ENCODE peak calls at places on chromosomes 5 and 9, in five cellular contexts. C is A549, V is upper lobe of left lung, P is prostate gland, K is HepG2. Q is an unnamed sample. For H3K4me1, the result is how much of the 10 kb centered on the place peaks cover.

GRCh38 chr9:708182-708555 is 133.3 kb upstream of the DMRT1 start:
- DNase-seq in K (no peak), V (no peak), P (no peak), C (no peak), Q (no peak)

GRCh38 chr9:94829380-94830070 is 103.0 kb downstream of the AOPEP start:
- DNase-seq in C (no peak), V (no peak), P (no peak), K (no peak), Q (no peak)

GRCh38 chr9:3136999-3137675 is 293.2 kb upstream of the PUM3 start:
- DNase-seq in C (no peak), V (no peak), P (no peak), K (no peak), Q (no peak)

GRCh38 chr5:141850786-141851185 is 27.4 kb downstream of the PCDH1 start:
- DNase-seq in K (no peak), C (no peak), P (no peak), V (no peak), Q (no peak)

GRCh38 chr9:72533322-72533721 is 11.9 kb downstream of the TMC1 start:
- DNase-seq in K (no peak), P (peak), V (no peak), C (no peak), Q (no peak)

GRCh38 chr5:30475429-30475828 is 718.1 kb upstream of the CDH6 start:
- DNase-seq in V (no peak), C (no peak), P (no peak), K (no peak), Q (no peak)

GRCh38 chr9:131382850-131383729 is 10.8 kb upstream of the PRRC2B start:
- DNase-seq in K (peak), P (peak), V (peak), C (peak), Q (no peak)

GRCh38 chr5:130141689-130142320 is 237.5 kb downstream of the CHSY3 start:
- DNase-seq in V (no peak), K (no peak), P (no peak), C (peak), Q (no peak)

GRCh38 chr5:139141410-139141809 is 56.8 kb downstream of the SIL1 start:
- DNase-seq in V (no peak), K (no peak), C (no peak), P (no peak), Q (no peak)

GRCh38 chr9:68778635-68779034 is 73.6 kb downstream of the PIP5K1B start:
- DNase-seq in V (no peak), C (no peak), P (no peak), K (no peak), Q (no peak)

GRCh38 chr9:124038239-124038638 is 26.7 kb downstream of the LHX2 start:
- DNase-seq in V (no peak), K (no peak), C (no peak), P (no peak), Q (no peak)

GRCh38 chr5:139399501-139400121 is 4.3 kb downstream of the SPATA24 start:
- DNase-seq in C (no peak), K (no peak), V (no peak), P (no peak), Q (no peak)

GRCh38 chr9:131621551-131622321 is 76.4 kb downstream of the PRRT1B start:
- DNase-seq in V (peak), K (no peak), C (no peak), P (peak), Q (no peak)

GRCh38 chr5:1007221-1007680 is 1.4 kb upstream of the NKD2 start:
- DNase-seq in P (no peak), K (no peak), C (no peak), V (no peak), Q (peak)

GRCh38 chr9:134538856-134539562 is 102.6 kb upstream of the COL5A1 start:
- DNase-seq in K (no peak), C (no peak), P (no peak), V (no peak), Q (no peak)

GRCh38 chr5:142972064-142972463 is 201.9 kb downstream of the ARHGAP26 start:
- DNase-seq in V (no peak), P (no peak), C (no peak), K (no peak), Q (no peak)

GRCh38 chr5:35659556-35659955 is 41.9 kb downstream of the SPEF2 start:
- DNase-seq in C (no peak), V (no peak), K (no peak), P (no peak), Q (no peak)

GRCh38 chr5:136082390-136083193 is 50.1 kb upstream of the SMAD5 start:
- DNase-seq in P (peak), C (peak), K (peak), V (peak), Q (peak)

GRCh38 chr9:8627944-8628679 is 828.5 kb upstream of the DMAC1 start:
- DNase-seq in K (no peak), P (no peak), C (no peak), V (no peak), Q (no peak)

GRCh38 chr9:32399110-32399815 is 14.8 kb downstream of the ACO1 start:
- DNase-seq in P (no peak), K (no peak), V (no peak), C (no peak), Q (no peak)

GRCh38 chr5:16809816-16810502 is 126.1 kb downstream of the MYO10 start:
- DNase-seq in V (peak), P (peak), K (peak), C (no peak), Q (no peak)

GRCh38 chr9:125785187-125785840 is 38.1 kb downstream of the PBX3 start:
- DNase-seq in V (peak), C (no peak), K (peak), P (no peak), Q (no peak)

GRCh38 chr9:134768332-134769083 is 112.1 kb upstream of the FCN2 start:
- DNase-seq in V (no peak), C (no peak), P (no peak), K (no peak), Q (no peak)

GRCh38 chr5:155767480-155767879 is 559.5 kb upstream of the SGCD start:
- DNase-seq in V (no peak), P (no peak), K (no peak), C (no peak), Q (no peak)

GRCh38 chr5:173399846-173400245 is 71.6 kb upstream of the STC2 start:
- DNase-seq in V (no peak), K (no peak), C (no peak), P (no peak), Q (no peak)
- H3K4me1 ChIP-seq in V (under half), K (under half), C (under half), P (under half), Q (under half)

GRCh38 chr9:93129286-93129685 is 4.8 kb downstream of the NINJ1 start:
- DNase-seq in K (no peak), C (no peak), P (no peak), V (no peak), Q (peak)
- H3K4me3 ChIP-seq in K (no peak), C (no peak), P (no peak), V (no peak), Q (no peak)

DNA sequence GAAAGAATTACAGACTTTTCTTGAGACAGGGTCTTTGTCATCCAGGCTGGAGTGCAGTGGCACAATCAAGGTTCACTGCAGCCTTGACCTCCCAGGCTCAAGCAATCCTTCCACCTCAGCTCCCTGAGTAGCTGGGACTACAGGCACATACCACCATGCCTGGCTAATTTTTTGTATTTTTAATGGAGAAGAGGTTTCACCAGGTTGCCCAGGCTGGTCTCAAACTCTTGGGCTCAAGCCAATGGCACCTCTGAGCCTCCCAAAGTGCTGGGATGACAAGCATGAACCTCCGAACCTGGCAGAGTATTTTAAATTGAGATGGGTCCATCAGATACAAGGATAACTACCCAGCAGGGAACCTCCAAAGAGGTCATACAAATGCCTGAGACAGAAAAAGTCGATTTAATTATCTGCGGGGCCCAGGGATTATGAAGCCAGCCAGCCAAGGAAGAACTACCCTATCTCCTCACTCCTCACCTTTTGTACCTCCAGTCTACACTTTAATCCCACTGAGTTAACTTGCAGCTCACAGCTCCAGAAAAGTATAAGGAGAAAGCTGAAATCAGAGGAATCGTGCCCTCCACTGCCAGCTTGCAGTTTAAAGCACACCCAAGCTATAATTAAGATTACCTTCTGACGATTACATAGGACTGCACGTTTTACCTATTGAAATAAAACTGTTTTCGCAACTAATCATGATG is 8.1 kb downstream of the RPL37 start:
- DNase-seq in C (no peak), P (no peak), V (no peak), K (no peak), Q (no peak)
- TF ChIP-seq POLR2A in C (no peak), P (no peak), V (no peak), K (no peak), Q (no peak)

GRCh38 chr5:181200816-181201215 is 4.2 kb downstream of the TRIM7 start:
- DNase-seq in P (no peak), V (no peak), C (no peak), K (no peak), Q (no peak)
- H3K4me1 ChIP-seq in P (under half), V (under half), C (under half), K (under half), Q (under half)